ENCODE peak calls at places on chromosome 15, in four cellular contexts. F is HepG2, T is K562, R is GM12878. S is an unnamed sample.

GRCh38 chr15:51403946-51404695 is 62.7 kb downstream of the GLDN start:
- DNase-seq in F (no peak), T (no peak), R (no peak), S (no peak)

GRCh38 chr15:85788796-85789495 is 5.8 kb downstream of the KLHL25 start:
- DNase-seq in T (no peak), F (no peak), R (no peak), S (no peak)

GRCh38 chr15:51917493-51917892 is 54.1 kb downstream of the LEO1 start:
- DNase-seq in F (peak; percentile 50), T (peak; percentile 31), R (no peak), S (peak; percentile 89)

GRCh38 chr15:68366314-68366713 is 65.6 kb downstream of the ITGA11 start:
- DNase-seq in T (no peak), R (no peak), F (no peak), S (no peak)

GRCh38 chr15:74330861-74331408 is 36.5 kb downstream of the CYP11A1 start:
- DNase-seq in R (no peak), F (no peak), T (no peak), S (no peak)

GRCh38 chr15:54815546-54815945 is 381.2 kb downstream of the RSL24D1 start:
- DNase-seq in R (no peak), T (no peak), F (no peak), S (no peak)

GRCh38 chr15:83449250-83449671 is 2.1 kb downstream of the SH3GL3 start:
- DNase-seq in F (no peak), T (no peak), R (no peak), S (no peak)

GRCh38 chr15:46897266-46897665 is 820.0 kb upstream of the SEMA6D start:
- DNase-seq in R (no peak), F (no peak), T (no peak), S (no peak)

GRCh38 chr15:24734391-24734790 is 58.8 kb downstream of the NPAP1 start:
- DNase-seq in R (no peak), T (no peak), F (no peak), S (no peak)

GRCh38 chr15:68666812-68667450 is 88.1 kb downstream of the CORO2B start:
- DNase-seq in T (no peak), R (no peak), F (no peak), S (no peak)

GRCh38 chr15:70299931-70300858 is 202.5 kb upstream of the TLE3 start:
- DNase-seq in F (no peak), T (no peak), R (peak; percentile 78), S (no peak)

GRCh38 chr15:70427120-70427519 is 329.4 kb upstream of the TLE3 start:
- DNase-seq in F (no peak), R (no peak), T (no peak), S (peak; percentile 19)

GRCh38 chr15:51093488-51093864 is 1.2 kb downstream of the TNFAIP8L3 start:
- DNase-seq in F (no peak), R (no peak), T (no peak), S (no peak)

GRCh38 chr15:73956276-73957086 is 30.2 kb downstream of the LOXL1 start:
- DNase-seq in F (no peak), R (no peak), T (no peak), S (peak; percentile 20)

GRCh38 chr15:62099171-62099601 is 32.4 kb downstream of the C2CD4A start:
- DNase-seq in F (no peak), R (no peak), T (no peak), S (peak; percentile 26)

GRCh38 chr15:58698887-58699641 is 50.4 kb downstream of the ADAM10 start:
- DNase-seq in T (no peak), F (no peak), R (no peak), S (no peak)

GRCh38 chr15:60590935-60591490 is 112.1 kb upstream of the ICE2 start:
- DNase-seq in T (no peak), R (no peak), F (peak; percentile 96), S (peak; percentile 47)

GRCh38 chr15:67840747-67841634 is 1.1 kb upstream of the RNU6-1 start:
- DNase-seq in F (peak; percentile 50), R (no peak), T (no peak), S (peak; percentile 86)

GRCh38 chr15:70722266-70723123 is 40.9 kb downstream of the UACA start:
- DNase-seq in F (peak; percentile 35), T (peak; percentile 19), R (no peak), S (peak; percentile 78)

GRCh38 chr15:29596266-29596665 is 226.0 kb downstream of the TJP1 start:
- DNase-seq in R (no peak), T (no peak), F (no peak), S (no peak)

GRCh38 chr15:31163769-31164572 is 62.4 kb upstream of the TRPM1 start:
- DNase-seq in R (no peak), F (no peak), T (no peak), S (no peak)

GRCh38 chr15:67134577-67135492 is 69.4 kb downstream of the SMAD3 start:
- DNase-seq in R (no peak), F (no peak), T (no peak), S (no peak)

GRCh38 chr15:57324590-57324890 is 51.8 kb upstream of the CGNL1 start:
- DNase-seq in F (no peak), T (no peak), R (no peak), S (no peak)

GRCh38 chr15:66682865-66683264 is 19.2 kb upstream of the SMAD6 start:
- DNase-seq in R (no peak), T (no peak), F (no peak), S (no peak)

GRCh38 chr15:66253643-66254363 is at the start of gene MEGF11:
- DNase-seq in T (peak; percentile 31), F (no peak), R (no peak), S (peak; percentile 42)

GRCh38 chr15:67415186-67415585 is 105.7 kb upstream of the C15orf61 start:
- DNase-seq in R (no peak), F (no peak), T (no peak), S (no peak)

GRCh38 chr15:94324117-94324826 is 92.9 kb downstream of the MCTP2 start:
- DNase-seq in F (peak; percentile 34), T (peak; percentile 42), R (peak; percentile 45), S (peak; percentile 62)

GRCh38 chr15:31433574-31433973 is 106.9 kb downstream of the KLF13 start:
- DNase-seq in F (no peak), T (no peak), R (no peak), S (no peak)

GRCh38 chr15:100873029-100873677 is 6.5 kb upstream of the ALDH1A3 start:
- DNase-seq in F (peak; percentile 70), T (peak; percentile 55), R (peak; percentile 39), S (peak; percentile 91)

GRCh38 chr15:28124841-28125240 is 25.7 kb upstream of the OCA2 start:
- DNase-seq in F (no peak), R (no peak), T (no peak), S (no peak)

GRCh38 chr15:28123408-28124023 is 24.4 kb upstream of the OCA2 start:
- DNase-seq in R (no peak), T (peak; percentile 70), F (peak; percentile 57), S (peak; percentile 83)

GRCh38 chr15:28127036-28127435 is 27.9 kb upstream of the OCA2 start:
- DNase-seq in F (no peak), R (no peak), T (no peak), S (no peak)

GRCh38 chr15:28128036-28128435 is 28.9 kb upstream of the OCA2 start:
- DNase-seq in T (no peak), R (no peak), F (no peak), S (no peak)

GRCh38 chr15:28125673-28126651 is 26.8 kb upstream of the OCA2 start:
- DNase-seq in R (no peak), F (peak; percentile 37), T (peak; percentile 41), S (peak; percentile 63)
- TF ChIP-seq MYC in R (no peak), F (no peak), T (no peak), S (no peak)

DNA sequence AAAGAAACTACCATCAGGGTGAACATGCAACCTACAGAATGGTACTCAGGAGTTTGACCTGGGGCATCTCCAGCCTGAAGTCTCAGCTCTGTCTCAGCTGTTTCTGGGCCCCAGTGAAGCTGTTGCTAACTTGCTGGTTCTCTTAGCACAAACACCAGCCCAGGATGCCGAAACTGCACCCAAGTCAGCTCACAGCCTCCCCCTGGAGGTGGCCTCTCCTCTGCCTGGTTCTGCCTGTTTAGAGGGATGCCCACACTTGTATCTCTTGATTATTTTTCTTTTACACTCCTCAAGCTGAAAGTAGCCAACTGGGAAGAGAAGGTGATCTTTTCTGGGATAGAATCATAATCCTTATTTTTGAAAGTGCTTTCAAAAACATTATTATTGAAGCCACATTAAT is 289.0 kb upstream of the RASGRP1 start:
- DNase-seq in R (no peak), T (peak; percentile 12), F (no peak), S (peak; percentile 42)
- TF ChIP-seq HDAC2 in R (no peak), T (no peak), F (no peak), S (no peak)

GRCh38 chr15:63155486-63155885 is 1.8 kb downstream of the RPS27L start:
- DNase-seq in R (no peak), F (peak; percentile 35), T (no peak), S (no peak)
- H3K4me3 ChIP-seq in R (peak overlapping the region; percentile 78), F (peak overlapping the region; percentile 78), T (no peak overlapping the region), S (peak overlapping the region; percentile 74)

GRCh38 chr15:56241374-56242085 is 2.1 kb downstream of the RFX7 start:
- DNase-seq in R (no peak), F (no peak), T (no peak), S (no peak)
- TF ChIP-seq MYC in R (no peak), F (no peak), T (no peak), S (no peak)

DNA sequence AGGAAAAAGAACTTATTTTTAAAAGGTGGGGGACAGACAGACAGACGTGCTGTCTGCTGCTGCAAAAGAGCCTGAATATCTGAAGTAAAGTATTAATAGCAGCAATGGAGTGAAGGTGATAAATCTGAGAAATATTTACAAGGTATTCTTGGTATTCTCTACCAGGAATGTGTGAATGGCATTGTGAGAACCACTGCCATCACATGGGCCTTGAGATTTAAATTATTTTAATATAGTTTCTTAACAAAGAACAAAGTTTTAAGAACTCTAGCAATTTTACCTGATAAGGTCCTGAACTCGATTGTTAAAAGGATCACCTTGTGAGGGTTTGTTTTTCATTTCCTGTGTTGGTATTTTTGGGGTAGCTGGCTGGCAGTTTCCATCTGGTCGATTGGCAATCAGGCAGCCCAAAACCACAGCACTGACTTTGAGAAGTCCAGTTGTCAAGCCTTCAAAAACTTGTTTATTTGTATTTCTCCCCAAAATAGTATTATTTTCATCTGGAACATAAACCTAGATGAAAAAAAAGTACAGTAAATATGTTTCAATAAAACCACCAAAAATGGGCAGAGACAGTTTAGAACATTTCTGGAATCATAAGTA is 97.3 kb downstream of the ISL2 start:
- DNase-seq in F (no peak), T (no peak), R (no peak), S (no peak)
- TF ChIP-seq HDAC2 in F (no peak), T (no peak), R (no peak), S (no peak)

GRCh38 chr15:38072507-38073277 is 138.3 kb downstream of the TMCO5A start:
- DNase-seq in T (peak; percentile 16), R (no peak), F (peak; percentile 75), S (peak; percentile 39)
- H3K4me3 ChIP-seq in T (peak overlapping the region; percentile 7), R (peak overlapping the region; percentile 59), F (peak overlapping the region; percentile 62), S (peak overlapping the region; percentile 52)

GRCh38 chr15:43998607-43999006 is 171.8 kb downstream of the WDR76 start:
- DNase-seq in T (no peak), R (no peak), F (no peak), S (no peak)
- TF ChIP-seq MYC in T (no peak), R (no peak), F (no peak), S (no peak)

DNA sequence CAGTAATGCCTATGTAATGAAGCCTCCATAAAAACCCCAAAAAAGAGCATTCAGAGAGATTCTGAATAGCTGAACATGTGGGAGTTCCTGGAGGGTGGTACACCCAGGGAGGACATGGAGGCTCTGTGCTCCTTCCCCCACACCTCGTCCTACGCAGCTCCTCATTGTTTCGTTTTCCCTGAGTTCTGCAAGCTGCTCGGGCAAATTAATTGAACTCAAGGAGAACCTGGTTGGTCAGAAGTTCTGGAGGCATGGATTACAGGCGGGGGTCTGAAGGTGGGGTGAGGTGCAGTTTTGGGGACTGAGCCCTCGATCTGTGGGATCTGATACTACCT is 142.2 kb downstream of the MYO9A start:
- DNase-seq in T (no peak), F (no peak), R (no peak), S (no peak)
- TF ChIP-seq HDAC2 in T (no peak), F (no peak), R (no peak), S (no peak)

S was measured in A549.